ENCODE peak calls at places on chromosomes 5 and 9, in four cellular contexts. F is foreskin fibroblast; I is CD4-positive, alpha-beta memory T cell; Z is amniotic stem cell. O is an unnamed sample.

GRCh38 chr5:120567921-120568320 is 103.8 kb downstream of the PRR16 start:
- DNase-seq in F (no peak), I (no peak), Z (no peak), O (no peak)

GRCh38 chr5:138611295-138612220 is 36.4 kb upstream of the HSPA9 start:
- DNase-seq in F (peak; percentile 57), I (no peak), Z (no peak), O (no peak)

GRCh38 chr5:150135557-150135956 is 20.1 kb downstream of the PDGFRB start:
- DNase-seq in F (no peak), I (no peak), Z (no peak), O (no peak)

GRCh38 chr5:128469924-128470323 is 68.1 kb downstream of the FBN2 start:
- DNase-seq in F (peak; percentile 15), I (no peak), Z (no peak), O (no peak)

GRCh38 chr5:73748510-73749410 is 122.8 kb downstream of the ARHGEF28 start:
- DNase-seq in F (peak; percentile 26), I (no peak), Z (no peak), O (no peak)

GRCh38 chr9:13902286-13902685 is 411.7 kb downstream of the NFIB start:
- DNase-seq in F (no peak), I (no peak), Z (no peak), O (no peak)

GRCh38 chr5:169003721-169004481 is 297.0 kb downstream of the SLIT3 start:
- DNase-seq in F (peak; percentile 49), I (no peak), Z (no peak), O (no peak)

GRCh38 chr9:88957526-88957925 is 33.7 kb upstream of the S1PR3 start:
- DNase-seq in F (no peak), I (no peak), Z (no peak), O (no peak)

GRCh38 chr9:97109194-97109811 is 70.4 kb upstream of the CTSV start:
- DNase-seq in F (peak; percentile 21), I (peak; percentile 5), Z (no peak), O (peak; percentile 6)

GRCh38 chr9:114911167-114911821 is 19.1 kb downstream of the TNFSF8 start:
- DNase-seq in F (peak; percentile 75), I (no peak), Z (no peak), O (no peak)

GRCh38 chr5:50786073-50786472 is 119.6 kb downstream of the PARP8 start:
- DNase-seq in F (peak; percentile 8), I (no peak), Z (no peak), O (no peak)

GRCh38 chr9:102941868-102942267 is 53.3 kb upstream of the CYLC2 start:
- DNase-seq in F (no peak), I (no peak), Z (no peak), O (no peak)

O was measured in HFF-Myc.